ENCODE peak calls at places on chromosomes 1 and 21, in four cellular contexts. One of them, this sample, is unnamed.

GRCh38 chr1:204128964-204129896 is 22.6 kb downstream of the ETNK2 start:
- DNase-seq in HepG2: no peak
- DNase-seq in K562: peak
- DNase-seq in WTC11: peak
- DNase-seq in this sample: peak

GRCh38 chr21:29078884-29079765 is 5.7 kb upstream of the CCT8 start:
- DNase-seq in WTC11: no peak
- DNase-seq in HepG2: no peak
- DNase-seq in K562: no peak
- DNase-seq in this sample: no peak

GRCh38 chr1:89737985-89738510 is 82.8 kb upstream of the LRRC8D start:
- DNase-seq in WTC11: no peak
- DNase-seq in HepG2: no peak
- DNase-seq in K562: no peak
- DNase-seq in this sample: no peak

GRCh38 chr1:166947398-166948043 is 27.8 kb downstream of the ILDR2 start:
- DNase-seq in WTC11: peak
- DNase-seq in HepG2: no peak
- DNase-seq in K562: peak
- DNase-seq in this sample: no peak

GRCh38 chr21:46065215-46065992 is 32.5 kb upstream of the COL6A2 start:
- DNase-seq in WTC11: no peak
- DNase-seq in HepG2: no peak
- DNase-seq in K562: no peak
- DNase-seq in this sample: no peak

GRCh38 chr1:25619101-25619890 is 2.7 kb downstream of the MAN1C1 start:
- DNase-seq in K562: peak
- DNase-seq in HepG2: no peak
- DNase-seq in WTC11: peak
- DNase-seq in this sample: peak

GRCh38 chr1:12275370-12275769 is 45.5 kb downstream of the VPS13D start:
- DNase-seq in WTC11: peak
- DNase-seq in HepG2: peak
- DNase-seq in K562: peak
- DNase-seq in this sample: peak

GRCh38 chr1:223075834-223076233 is 67.2 kb downstream of the TLR5 start:
- DNase-seq in K562: no peak
- DNase-seq in WTC11: no peak
- DNase-seq in HepG2: no peak
- DNase-seq in this sample: no peak

GRCh38 chr1:150511551-150511950 is 3.6 kb downstream of the ECM1 start:
- DNase-seq in WTC11: no peak
- DNase-seq in HepG2: no peak
- DNase-seq in K562: no peak
- DNase-seq in this sample: no peak

GRCh38 chr1:212968385-212968863 is 18.1 kb downstream of the VASH2 start:
- DNase-seq in HepG2: no peak
- DNase-seq in K562: no peak
- DNase-seq in WTC11: no peak
- DNase-seq in this sample: no peak

GRCh38 chr1:93967276-93967675 is 58.0 kb upstream of the GCLM start:
- DNase-seq in K562: no peak
- DNase-seq in WTC11: no peak
- DNase-seq in HepG2: no peak
- DNase-seq in this sample: no peak

GRCh38 chr1:202112864-202113689 is 9.6 kb upstream of the GPR37L1 start:
- DNase-seq in K562: no peak
- DNase-seq in WTC11: no peak
- DNase-seq in HepG2: no peak
- DNase-seq in this sample: no peak

GRCh38 chr21:17780539-17780938 is 38.6 kb downstream of the C21orf91 start:
- DNase-seq in K562: no peak
- DNase-seq in HepG2: no peak
- DNase-seq in WTC11: no peak
- DNase-seq in this sample: no peak

GRCh38 chr1:52697795-52698674 is at the start of gene COA7:
- DNase-seq in K562: peak
- DNase-seq in WTC11: peak
- DNase-seq in HepG2: peak
- DNase-seq in this sample: peak

GRCh38 chr1:87452648-87453047 is 124.0 kb downstream of the LMO4 start:
- DNase-seq in WTC11: no peak
- DNase-seq in HepG2: no peak
- DNase-seq in K562: no peak
- DNase-seq in this sample: no peak

GRCh38 chr1:162302660-162303344 is 73.9 kb downstream of the SPATA46 start:
- DNase-seq in HepG2: no peak
- DNase-seq in K562: no peak
- DNase-seq in WTC11: no peak
- DNase-seq in this sample: no peak

GRCh38 chr1:109559995-109560394 is 11.6 kb downstream of the GNAI3 start:
- DNase-seq in K562: no peak
- DNase-seq in WTC11: no peak
- DNase-seq in HepG2: no peak
- DNase-seq in this sample: no peak

GRCh38 chr1:246782120-246782900 is 58.1 kb downstream of the SCCPDH start:
- DNase-seq in WTC11: no peak
- DNase-seq in HepG2: peak
- DNase-seq in K562: no peak
- DNase-seq in this sample: no peak

GRCh38 chr1:46160212-46160611 is 14.7 kb upstream of the TSPAN1 start:
- DNase-seq in K562: no peak
- DNase-seq in HepG2: no peak
- DNase-seq in WTC11: no peak
- DNase-seq in this sample: no peak

GRCh38 chr1:94982403-94982802 is 55.5 kb upstream of the CNN3 start:
- DNase-seq in K562: no peak
- DNase-seq in WTC11: no peak
- DNase-seq in HepG2: no peak
- DNase-seq in this sample: no peak

GRCh38 chr1:2415337-2415736 is 3.0 kb upstream of the PEX10 start:
- DNase-seq in WTC11: no peak
- DNase-seq in HepG2: no peak
- DNase-seq in K562: no peak
- DNase-seq in this sample: no peak

DNA sequence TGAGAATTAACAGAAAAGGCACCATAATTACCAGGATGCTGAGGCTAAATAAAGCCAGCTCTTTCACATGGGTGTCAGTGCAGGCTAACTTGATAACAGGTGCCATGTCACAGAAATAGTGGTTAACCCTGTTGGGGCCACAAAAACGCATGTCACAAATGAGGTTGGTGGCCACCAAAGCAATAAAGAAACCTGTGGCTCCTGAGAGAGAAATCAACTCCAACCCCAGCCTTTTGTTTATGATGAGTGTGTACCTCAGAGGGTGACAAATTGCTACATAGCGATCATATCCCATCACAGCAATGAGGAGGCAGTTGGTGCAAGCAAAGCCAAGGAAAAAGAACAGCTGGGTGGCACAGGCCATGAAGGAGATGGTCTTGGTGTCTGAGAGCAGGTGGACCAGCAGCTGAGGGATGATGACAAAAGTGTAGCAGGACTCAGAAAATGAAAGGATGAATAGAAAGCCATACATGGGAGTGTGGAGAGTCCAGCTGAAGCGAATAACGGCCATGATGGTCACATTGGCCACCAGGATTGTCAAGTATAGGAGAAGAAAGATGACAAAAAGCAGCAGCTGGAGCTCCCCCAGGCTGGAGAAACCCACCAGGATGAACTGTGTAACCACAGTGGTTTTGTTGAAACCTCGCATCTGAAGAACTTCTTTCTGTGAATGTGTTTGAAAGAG is at the start of gene OR10T2:
- DNase-seq in K562: no peak
- DNase-seq in WTC11: no peak
- DNase-seq in HepG2: no peak
- DNase-seq in this sample: no peak
- TF ChIP-seq ELF4 in K562: no peak
- TF ChIP-seq ELF4 in WTC11: no peak
- TF ChIP-seq ELF4 in HepG2: no peak
- TF ChIP-seq ELF4 in this sample: no peak

GRCh38 chr1:61638296-61638695 is 86.6 kb downstream of the TM2D1 start:
- DNase-seq in WTC11: no peak
- DNase-seq in K562: no peak
- DNase-seq in HepG2: no peak
- DNase-seq in this sample: no peak

GRCh38 chr1:61637470-61637869 is 87.5 kb downstream of the TM2D1 start:
- DNase-seq in K562: no peak
- DNase-seq in WTC11: no peak
- DNase-seq in HepG2: no peak
- DNase-seq in this sample: no peak

GRCh38 chr1:61640531-61641125 is 84.3 kb downstream of the TM2D1 start:
- DNase-seq in HepG2: no peak
- DNase-seq in K562: no peak
- DNase-seq in WTC11: no peak
- DNase-seq in this sample: no peak

GRCh38 chr1:61639937-61640336 is 85.0 kb downstream of the TM2D1 start:
- DNase-seq in K562: no peak
- DNase-seq in HepG2: no peak
- DNase-seq in WTC11: no peak
- DNase-seq in this sample: no peak

GRCh38 chr1:61639218-61639617 is 85.7 kb downstream of the TM2D1 start:
- DNase-seq in K562: no peak
- DNase-seq in HepG2: no peak
- DNase-seq in WTC11: no peak
- DNase-seq in this sample: no peak
- TF ChIP-seq ELF4 in K562: no peak
- TF ChIP-seq ELF4 in HepG2: no peak
- TF ChIP-seq ELF4 in WTC11: no peak
- TF ChIP-seq ELF4 in this sample: no peak

GRCh38 chr1:108120163-108120562 is 80.0 kb downstream of the SLC25A24 start:
- DNase-seq in HepG2: no peak
- DNase-seq in K562: no peak
- DNase-seq in WTC11: no peak
- DNase-seq in this sample: no peak
- TF ChIP-seq ELF4 in HepG2: no peak
- TF ChIP-seq ELF4 in K562: no peak
- TF ChIP-seq ELF4 in WTC11: no peak
- TF ChIP-seq ELF4 in this sample: no peak

GRCh38 chr1:54570161-54570560 is 22.1 kb downstream of the ACOT11 start:
- DNase-seq in WTC11: no peak
- DNase-seq in HepG2: no peak
- DNase-seq in K562: no peak
- DNase-seq in this sample: no peak

GRCh38 chr1:54571326-54571725 is 23.3 kb downstream of the ACOT11 start:
- DNase-seq in HepG2: no peak
- DNase-seq in K562: no peak
- DNase-seq in WTC11: no peak
- DNase-seq in this sample: no peak

GRCh38 chr1:54569339-54569738 is 21.3 kb downstream of the ACOT11 start:
- DNase-seq in HepG2: no peak
- DNase-seq in WTC11: no peak
- DNase-seq in K562: no peak
- DNase-seq in this sample: no peak

GRCh38 chr1:54572236-54572850 is 24.3 kb downstream of the ACOT11 start:
- DNase-seq in HepG2: no peak
- DNase-seq in K562: no peak
- DNase-seq in WTC11: no peak
- DNase-seq in this sample: no peak

GRCh38 chr1:54571803-54572202 is 23.8 kb downstream of the ACOT11 start:
- DNase-seq in WTC11: peak
- DNase-seq in K562: no peak
- DNase-seq in HepG2: no peak
- DNase-seq in this sample: no peak
- TF ChIP-seq ELF4 in WTC11: no peak
- TF ChIP-seq ELF4 in K562: no peak
- TF ChIP-seq ELF4 in HepG2: no peak
- TF ChIP-seq ELF4 in this sample: no peak

GRCh38 chr1:160429125-160429551 is 28.8 kb downstream of the VANGL2 start:
- DNase-seq in K562: no peak
- DNase-seq in HepG2: no peak
- DNase-seq in WTC11: no peak
- DNase-seq in this sample: no peak

GRCh38 chr1:160427625-160428024 is 27.3 kb downstream of the VANGL2 start:
- DNase-seq in WTC11: no peak
- DNase-seq in HepG2: no peak
- DNase-seq in K562: no peak
- DNase-seq in this sample: no peak

GRCh38 chr1:160428053-160428452 is 27.7 kb downstream of the VANGL2 start:
- DNase-seq in K562: no peak
- DNase-seq in HepG2: no peak
- DNase-seq in WTC11: no peak
- DNase-seq in this sample: no peak

GRCh38 chr1:160429702-160430535 is 29.6 kb downstream of the VANGL2 start:
- DNase-seq in WTC11: no peak
- DNase-seq in HepG2: no peak
- DNase-seq in K562: no peak
- DNase-seq in this sample: no peak

DNA sequence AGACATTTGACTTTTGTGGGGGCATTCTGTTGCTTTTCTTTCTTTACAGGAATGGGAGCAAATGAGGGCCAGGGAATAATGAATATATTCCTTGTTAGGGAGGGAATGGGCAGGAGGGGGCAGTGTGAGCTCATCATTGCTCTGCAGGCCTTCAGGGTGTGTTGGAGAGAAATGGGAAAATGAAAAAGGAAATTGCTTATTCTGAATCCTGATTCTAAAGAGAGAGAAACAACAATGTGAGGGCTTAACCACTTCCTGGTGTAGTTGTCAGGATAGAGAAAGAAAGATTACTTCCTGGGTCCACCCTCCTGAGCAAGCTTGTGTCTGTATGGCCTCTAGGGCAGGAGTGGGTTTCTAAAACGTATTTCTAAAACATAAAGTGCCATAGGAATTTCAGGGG is 28.3 kb downstream of the VANGL2 start:
- DNase-seq in HepG2: no peak
- DNase-seq in K562: peak
- DNase-seq in WTC11: peak
- DNase-seq in this sample: peak
- TF ChIP-seq ELF4 in HepG2: no peak
- TF ChIP-seq ELF4 in K562: no peak
- TF ChIP-seq ELF4 in WTC11: no peak
- TF ChIP-seq ELF4 in this sample: no peak

DNA sequence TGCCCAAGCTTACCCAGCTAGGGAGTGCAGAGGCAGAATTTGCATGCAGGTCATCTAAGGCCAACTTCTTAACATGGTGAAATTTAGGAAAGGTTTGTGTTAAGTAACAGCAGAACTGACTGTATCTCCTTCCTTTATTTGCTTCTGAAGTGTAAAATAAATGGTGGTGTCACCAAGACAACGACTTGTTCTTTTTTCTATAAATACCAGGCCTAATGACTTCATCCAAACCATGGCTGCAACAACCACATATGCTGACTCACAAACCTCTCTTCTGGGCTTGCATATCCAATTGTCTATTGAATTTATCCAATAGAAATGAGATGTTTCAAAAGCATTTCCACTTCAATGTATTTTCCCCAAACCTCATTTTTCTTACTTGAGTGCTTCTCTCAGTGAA is 19.1 kb downstream of the COL24A1 start:
- DNase-seq in K562: no peak
- DNase-seq in WTC11: no peak
- DNase-seq in HepG2: no peak
- DNase-seq in this sample: no peak
- TF ChIP-seq ELF4 in K562: no peak
- TF ChIP-seq ELF4 in WTC11: no peak
- TF ChIP-seq ELF4 in HepG2: no peak
- TF ChIP-seq ELF4 in this sample: no peak